ENCODE peak calls at places on chromosomes 3 and 15, in ten cellular contexts. I is heart right ventricle, P is RWPE2, D is Peyer's patch, G is fibroblast of lung, H is hepatocyte, N is cardiac muscle cell, Q is OCI-LY7, Z is tibial artery, V is thoracic aorta. A is an unnamed sample.
A peak's percentile ranks its signal among the peaks of the same experiment; 100 is the strongest.

GRCh38 chr15:66963084-66963483 is 102.3 kb upstream of the SMAD3 start:
- DNase-seq in V (no peak), H (no peak), I (no peak), Q (no peak), D (no peak), Z (no peak), N (no peak), G (no peak), P (no peak), A (no peak)

GRCh38 chr3:62293051-62293780 is 80.1 kb downstream of the FEZF2 start:
- DNase-seq in V (no peak), G (no peak), Z (no peak), D (no peak), I (no peak), Q (no peak), P (no peak), N (no peak), H (no peak), A (no peak)

GRCh38 chr15:68420186-68420684 is 11.7 kb downstream of the ITGA11 start:
- DNase-seq in H (peak; percentile 36), Q (no peak), P (peak; percentile 15), I (peak; percentile 1), V (no peak), Z (no peak), N (no peak), G (peak; percentile 52), D (no peak), A (no peak)

GRCh38 chr15:36724493-36724892 is 145.1 kb downstream of the CDIN1 start:
- DNase-seq in H (no peak), N (no peak), V (no peak), Z (no peak), D (no peak), Q (no peak), I (no peak), P (no peak), G (no peak), A (no peak)

GRCh38 chr15:78976691-78977090 is 31.8 kb upstream of the CTSH start:
- DNase-seq in I (no peak), Q (no peak), V (no peak), D (no peak), G (no peak), Z (no peak), H (no peak), N (no peak), P (no peak), A (no peak)

GRCh38 chr3:148366743-148367410 is 330.8 kb upstream of the AGTR1 start:
- DNase-seq in Z (no peak), D (no peak), I (no peak), N (no peak), P (no peak), G (no peak), V (no peak), H (no peak), Q (no peak), A (no peak)

GRCh38 chr15:90419202-90419601 is 31.2 kb downstream of the IQGAP1 start:
- DNase-seq in Q (no peak), G (no peak), P (no peak), Z (no peak), D (no peak), N (no peak), H (no peak), V (no peak), I (no peak), A (no peak)

GRCh38 chr3:21944251-21944650 is 193.2 kb upstream of the ZNF385D start:
- DNase-seq in P (no peak), G (peak; percentile 50), H (no peak), N (peak; percentile 12), D (no peak), V (no peak), Z (no peak), Q (no peak), I (no peak), A (no peak)

GRCh38 chr15:88989578-88989977 is 76.4 kb upstream of the MFGE8 start:
- DNase-seq in I (no peak), G (peak; percentile 95), Q (no peak), N (no peak), Z (no peak), P (no peak), H (no peak), D (no peak), V (no peak), A (no peak)

GRCh38 chr15:25579127-25579526 is 140.3 kb upstream of the UBE3A start:
- DNase-seq in Q (no peak), I (no peak), D (no peak), G (no peak), N (no peak), Z (no peak), H (no peak), P (no peak), V (no peak), A (no peak)

GRCh38 chr3:185537369-185537970 is 14.9 kb downstream of the LIPH start:
- DNase-seq in Q (peak; percentile 48), D (peak; percentile 26), G (peak; percentile 94), P (peak; percentile 81), Z (peak; percentile 70), V (peak; percentile 4), I (peak; percentile 23), H (peak; percentile 87), N (no peak), A (no peak)

GRCh38 chr3:104911376-104911775 is 455.3 kb upstream of the ALCAM start:
- DNase-seq in V (no peak), Q (no peak), G (no peak), D (no peak), Z (no peak), H (no peak), P (no peak), N (no peak), I (no peak), A (no peak)

GRCh38 chr15:68469162-68470048 is 37.4 kb upstream of the ITGA11 start:
- DNase-seq in D (no peak), Z (no peak), I (no peak), Q (no peak), V (no peak), N (no peak), P (no peak), G (peak; percentile 61), H (no peak), A (no peak)

GRCh38 chr3:69178838-69179739 is 56.7 kb upstream of the LMOD3 start:
- DNase-seq in D (no peak), Z (no peak), Q (no peak), H (peak; percentile 80), N (no peak), G (peak; percentile 29), V (no peak), I (no peak), P (no peak), A (no peak)

GRCh38 chr15:35506272-35506870 is 39.6 kb downstream of the DPH6 start:
- DNase-seq in Z (no peak), H (no peak), G (no peak), N (no peak), I (no peak), V (no peak), Q (no peak), D (no peak), P (no peak), A (no peak)

GRCh38 chr3:145882416-145882815 is 278.6 kb downstream of the PLOD2 start:
- DNase-seq in I (no peak), P (no peak), N (no peak), Z (no peak), H (no peak), V (no peak), G (peak; percentile 39), D (no peak), Q (no peak), A (no peak)

GRCh38 chr15:100959066-100960050 is 40.2 kb downstream of the LRRK1 start:
- DNase-seq in P (no peak), Z (no peak), G (peak; percentile 19), D (no peak), I (no peak), N (no peak), H (no peak), Q (no peak), V (no peak), A (no peak)

DNA sequence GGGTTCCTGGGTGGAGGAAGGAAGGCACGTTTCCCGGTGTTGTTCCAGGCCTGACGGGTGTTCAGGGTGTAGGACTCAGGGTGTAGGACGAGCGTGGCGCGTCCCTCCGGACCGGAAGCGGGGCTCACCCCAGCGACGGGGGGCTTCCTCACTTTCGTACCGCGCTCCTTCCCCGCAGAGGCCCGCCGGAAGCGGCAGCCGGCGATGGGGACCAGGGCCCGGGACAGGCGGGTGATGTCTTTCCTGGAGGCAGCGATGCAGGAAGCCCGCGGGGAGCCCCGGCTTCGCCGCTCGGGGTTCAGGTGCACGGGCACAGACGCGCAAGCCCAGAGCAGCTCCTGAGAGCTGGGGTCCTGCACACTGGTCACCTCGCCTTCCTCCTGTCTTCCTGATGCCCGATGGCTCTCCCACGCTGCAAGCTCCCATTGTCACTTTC is 13.4 kb downstream of the FOXL2NB start:
- DNase-seq in I (no peak), D (no peak), V (no peak), P (no peak), H (no peak), Q (no peak), G (no peak), Z (no peak), N (no peak), A (no peak)
- H3K27ac ChIP-seq in I (no peak overlapping the region), D (no peak overlapping the region), V (no peak overlapping the region), P (no peak overlapping the region), H (no peak overlapping the region), Q (no peak overlapping the region), G (no peak overlapping the region), Z (no peak overlapping the region), N (no peak overlapping the region), A (no peak overlapping the region)

DNA sequence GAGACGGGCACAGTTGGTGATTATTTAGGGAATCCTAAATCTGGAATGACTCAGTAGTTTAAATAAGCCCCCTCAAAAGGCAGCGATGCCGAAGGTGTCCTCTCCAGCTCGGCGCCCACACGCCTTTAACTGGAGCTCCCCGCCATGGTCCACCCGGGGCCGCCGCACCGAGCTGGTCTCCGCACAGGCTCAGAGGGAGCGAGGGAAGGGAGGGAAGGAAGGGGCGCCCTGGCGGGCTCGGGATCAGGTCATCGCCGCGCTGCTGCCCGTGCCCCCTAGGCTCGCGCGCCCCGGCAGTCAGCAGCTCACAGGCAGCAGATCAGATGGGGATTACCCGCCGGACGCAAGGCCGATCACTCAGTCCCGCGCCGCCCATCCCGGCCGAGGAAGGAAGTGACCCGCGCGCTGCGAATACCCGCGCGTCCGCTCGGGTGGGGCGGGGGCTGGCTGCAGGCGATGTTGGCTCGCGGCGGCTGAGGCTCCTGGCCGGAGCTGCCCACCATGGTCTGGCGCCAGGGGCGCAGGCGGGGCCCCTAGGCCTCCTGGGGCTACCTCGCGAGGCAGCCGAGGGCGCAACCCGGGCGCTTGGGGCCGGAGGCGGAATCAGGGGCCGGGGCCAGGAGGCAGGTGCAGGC is 318.0 kb downstream of the FGF12 start:
- DNase-seq in N (peak; percentile 52), H (peak; percentile 47), P (peak; percentile 51), Z (no peak), Q (no peak), I (peak; percentile 49), V (no peak), D (no peak), G (peak; percentile 62), A (no peak)
- H3K4me3 ChIP-seq in N (peak overlapping the region; percentile 55), H (peak overlapping the region; percentile 75), P (peak overlapping the region; percentile 36), Z (peak overlapping the region; percentile 55), Q (no peak overlapping the region), I (peak overlapping the region; percentile 61), V (peak overlapping the region; percentile 62), D (peak overlapping the region; percentile 39), G (peak overlapping the region; percentile 45), A (no peak overlapping the region)

GRCh38 chr15:92930061-92930460 is 29.9 kb downstream of the CHD2 start:
- DNase-seq in D (no peak), I (no peak), H (no peak), G (peak; percentile 86), N (no peak), V (no peak), Q (no peak), P (no peak), Z (no peak), A (no peak)
- H3K27ac ChIP-seq in D (no peak overlapping the region), I (no peak overlapping the region), H (peak overlapping the region; percentile 45), G (no peak overlapping the region), N (peak overlapping the region; percentile 71), V (no peak overlapping the region), Q (no peak overlapping the region), P (peak overlapping the region; percentile 32), Z (no peak overlapping the region), A (no peak overlapping the region)

GRCh38 chr3:14405886-14406238 is 3.5 kb downstream of the SLC6A6 start:
- DNase-seq in D (no peak), N (no peak), V (no peak), Z (no peak), Q (no peak), H (no peak), P (no peak), G (no peak), I (no peak), A (no peak)
- H3K4me3 ChIP-seq in D (peak overlapping the region; percentile 4), N (no peak overlapping the region), V (peak overlapping the region; percentile 89), Z (no peak overlapping the region), Q (peak overlapping the region; percentile 96), H (no peak overlapping the region), P (no peak overlapping the region), G (no peak overlapping the region), I (no peak overlapping the region), A (no peak overlapping the region)

A was measured in CD4-positive, alpha-beta memory T cell.